ENCODE peak calls at places on chromosomes 1 and 21, in nine cellular contexts. U, L, Q, K, M, C, R, Z and J are unnamed samples.

GRCh38 chr1:147641695-147642592 is 28.4 kb downstream of the ACP6 start:
- DNase-seq in Q (peak), Z (peak), K (peak), L (no peak), R (peak), M (peak), C (peak), U (peak), J (peak)

GRCh38 chr1:53328009-53328489 is at the start of gene LRP8:
- DNase-seq in U (peak), R (peak), Z (peak), C (peak), L (peak), K (no peak), Q (peak), M (peak), J (peak)

GRCh38 chr1:156602557-156602993 is 1.3 kb upstream of the GPATCH4 start:
- DNase-seq in U (peak), C (no peak), L (no peak), K (peak), Z (no peak), R (no peak), M (peak), Q (no peak), J (peak)

GRCh38 chr1:21677168-21677567 is 8.0 kb upstream of the RAP1GAP start:
- DNase-seq in R (no peak), Z (no peak), C (no peak), K (no peak), Q (no peak), M (no peak), L (no peak), U (no peak), J (no peak)

GRCh38 chr21:41317458-41317857 is 857 bp downstream of the FAM3B start:
- DNase-seq in L (no peak), R (no peak), M (no peak), K (no peak), C (no peak), Q (no peak), Z (no peak), U (no peak), J (no peak)

GRCh38 chr1:228021526-228022030 is 14.8 kb downstream of the WNT3A start:
- DNase-seq in U (no peak), M (no peak), K (no peak), C (no peak), R (no peak), Q (no peak), L (no peak), Z (no peak), J (no peak)

GRCh38 chr1:91098299-91098901 is 76.6 kb upstream of the ZNF644 start:
- DNase-seq in Q (no peak), L (no peak), U (no peak), M (no peak), K (no peak), R (no peak), C (no peak), Z (no peak), J (no peak)

GRCh38 chr1:20139776-20140612 is 871 bp downstream of the PLA2G2F start:
- DNase-seq in R (no peak), M (no peak), K (no peak), L (no peak), U (no peak), C (no peak), Z (no peak), Q (no peak), J (no peak)

GRCh38 chr1:21818661-21819060 is 6.6 kb downstream of the LDLRAD2 start:
- DNase-seq in Z (peak), K (no peak), Q (peak), R (peak), U (peak), C (peak), L (no peak), M (peak), J (peak)

GRCh38 chr21:44498965-44499560 is 40.9 kb downstream of the KRTAP10-1 start:
- DNase-seq in U (no peak), M (no peak), Q (no peak), C (no peak), L (no peak), Z (no peak), K (no peak), R (no peak), J (no peak)

GRCh38 chr1:226355679-226356583 is 47.0 kb upstream of the LIN9 start:
- DNase-seq in Q (peak), Z (no peak), U (peak), L (no peak), R (no peak), C (no peak), K (peak), M (no peak), J (no peak)